ENCODE peak calls at places on chromosomes 7 and 10, in four cellular contexts. A, P, D and W are unnamed samples.
A peak's percentile ranks its signal among the peaks of the same experiment; 100 is the strongest.

GRCh38 chr10:35092851-35093250 is 2.7 kb upstream of the CUL2 start:
- DNase-seq in D (no peak), P (no peak), A (no peak), W (no peak)

GRCh38 chr7:76292206-76292573 is 10.3 kb upstream of the HSPB1 start:
- DNase-seq in A (no peak), P (peak; percentile 40), D (no peak), W (no peak)

GRCh38 chr7:21944616-21945373 is 904 bp downstream of the CDCA7L start:
- DNase-seq in A (no peak), P (no peak), D (no peak), W (peak; percentile 3)

GRCh38 chr7:138699661-138700060 is 1.5 kb downstream of the SVOPL start:
- DNase-seq in A (no peak), D (no peak), P (no peak), W (no peak)

GRCh38 chr7:77269360-77270075 is 69.9 kb upstream of the FGL2 start:
- DNase-seq in P (no peak), A (peak; percentile 23), D (no peak), W (no peak)

GRCh38 chr7:74009719-74010118 is 18.3 kb upstream of the ELN start:
- DNase-seq in D (no peak), A (no peak), P (no peak), W (no peak)

GRCh38 chr10:67884842-67885680 is 605 bp downstream of the SIRT1 start:
- DNase-seq in A (peak; percentile 12), D (peak; percentile 87), P (peak; percentile 48), W (peak; percentile 78)

GRCh38 chr7:148865283-148865682 is 18.8 kb downstream of the EZH2 start:
- DNase-seq in D (no peak), A (no peak), P (no peak), W (no peak)

GRCh38 chr7:516216-516605 is 3.4 kb downstream of the PDGFA start:
- DNase-seq in A (no peak), P (no peak), D (no peak), W (no peak)

GRCh38 chr10:5976689-5977470 is 463 bp downstream of the IL15RA start:
- DNase-seq in P (no peak), D (no peak), A (no peak), W (peak; percentile 63)

GRCh38 chr10:17059197-17059688 is 70.4 kb downstream of the CUBN start:
- DNase-seq in P (no peak), D (no peak), A (no peak), W (no peak)

GRCh38 chr10:93006435-93007039 is 54.1 kb upstream of the CYP26C1 start:
- DNase-seq in P (peak; percentile 43), A (no peak), D (peak; percentile 30), W (peak; percentile 7)

GRCh38 chr10:125779403-125780327 is 4.0 kb upstream of the MMP21 start:
- DNase-seq in D (no peak), A (no peak), P (no peak), W (no peak)

GRCh38 chr7:137626469-137627067 is 220.2 kb downstream of the DGKI start:
- DNase-seq in D (peak; percentile 41), A (peak; percentile 12), P (peak; percentile 36), W (peak; percentile 81)

GRCh38 chr10:49274886-49275285 is 24.1 kb upstream of the C10orf71 start:
- DNase-seq in A (no peak), D (no peak), P (no peak), W (no peak)

GRCh38 chr10:113552014-113552413 is 839 bp upstream of the HABP2 start:
- DNase-seq in A (no peak), D (no peak), P (no peak), W (no peak)

GRCh38 chr7:90594791-90595317 is 1.3 kb upstream of the CDK14 start:
- DNase-seq in P (no peak), D (peak; percentile 32), A (no peak), W (no peak)

GRCh38 chr7:107754642-107755041 is 10.7 kb downstream of the CBLL1 start:
- DNase-seq in D (no peak), P (no peak), A (no peak), W (no peak)

GRCh38 chr10:115969591-115969990 is 303.4 kb downstream of the GFRA1 start:
- DNase-seq in D (no peak), P (no peak), A (no peak), W (no peak)

GRCh38 chr7:107526672-107527071 is 37.0 kb downstream of the COG5 start:
- DNase-seq in D (no peak), A (no peak), P (no peak), W (no peak)

GRCh38 chr7:39355664-39356063 is 210.5 kb upstream of the YAE1 start:
- DNase-seq in A (no peak), P (no peak), D (no peak), W (no peak)

GRCh38 chr7:70614237-70614984 is 517.5 kb upstream of the GALNT17 start:
- DNase-seq in D (peak; percentile 91), P (no peak), A (no peak), W (no peak)

GRCh38 chr7:101507791-101508252 is 121.3 kb downstream of the MYL10 start:
- DNase-seq in D (peak; percentile 86), A (no peak), P (peak; percentile 78), W (peak; percentile 67)

DNA sequence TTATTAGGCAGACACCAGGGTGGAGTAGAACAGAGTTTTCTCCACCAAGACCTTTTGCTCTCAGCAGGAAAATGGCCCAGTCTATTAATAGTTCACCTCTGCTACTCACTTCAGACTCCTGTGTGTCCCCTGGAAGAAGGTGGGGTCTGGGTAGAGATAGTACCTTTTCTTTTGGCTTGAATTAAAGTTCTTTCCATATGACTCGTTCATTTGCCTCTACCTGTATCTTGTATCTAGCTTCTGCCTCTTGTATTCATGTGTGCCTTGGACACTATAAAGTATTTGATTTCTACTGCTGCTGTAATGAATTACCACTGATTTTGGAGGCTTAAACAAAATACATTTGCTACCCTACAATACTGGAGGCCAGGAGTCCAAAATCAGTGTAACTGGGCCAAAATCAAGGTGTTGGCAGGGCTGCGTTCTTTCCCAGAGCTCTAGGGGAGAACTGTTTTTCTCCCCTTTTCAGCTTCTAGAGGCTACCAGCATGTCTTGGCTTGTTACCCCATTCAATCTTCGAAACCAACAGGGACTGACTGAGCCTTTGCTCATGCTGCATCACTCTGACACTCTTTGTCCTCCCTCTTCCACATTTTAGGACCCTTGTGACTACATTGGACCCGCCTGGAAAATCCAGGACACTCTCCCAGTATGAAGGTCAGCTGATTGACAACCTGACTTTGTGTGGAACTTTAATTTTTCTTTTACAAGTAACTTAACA is 155.6 kb upstream of the PRSS58 start:
- DNase-seq in D (no peak), P (no peak), A (no peak), W (no peak)
- TF ChIP-seq NFIC in D (no peak), P (no peak), A (no peak), W (no peak)

GRCh38 chr7:72336382-72336886 is 75.7 kb downstream of the CALN1 start:
- DNase-seq in P (no peak), A (no peak), D (peak; percentile 30), W (no peak)
- TF ChIP-seq NFIC in P (no peak), A (no peak), D (no peak), W (no peak)

DNA sequence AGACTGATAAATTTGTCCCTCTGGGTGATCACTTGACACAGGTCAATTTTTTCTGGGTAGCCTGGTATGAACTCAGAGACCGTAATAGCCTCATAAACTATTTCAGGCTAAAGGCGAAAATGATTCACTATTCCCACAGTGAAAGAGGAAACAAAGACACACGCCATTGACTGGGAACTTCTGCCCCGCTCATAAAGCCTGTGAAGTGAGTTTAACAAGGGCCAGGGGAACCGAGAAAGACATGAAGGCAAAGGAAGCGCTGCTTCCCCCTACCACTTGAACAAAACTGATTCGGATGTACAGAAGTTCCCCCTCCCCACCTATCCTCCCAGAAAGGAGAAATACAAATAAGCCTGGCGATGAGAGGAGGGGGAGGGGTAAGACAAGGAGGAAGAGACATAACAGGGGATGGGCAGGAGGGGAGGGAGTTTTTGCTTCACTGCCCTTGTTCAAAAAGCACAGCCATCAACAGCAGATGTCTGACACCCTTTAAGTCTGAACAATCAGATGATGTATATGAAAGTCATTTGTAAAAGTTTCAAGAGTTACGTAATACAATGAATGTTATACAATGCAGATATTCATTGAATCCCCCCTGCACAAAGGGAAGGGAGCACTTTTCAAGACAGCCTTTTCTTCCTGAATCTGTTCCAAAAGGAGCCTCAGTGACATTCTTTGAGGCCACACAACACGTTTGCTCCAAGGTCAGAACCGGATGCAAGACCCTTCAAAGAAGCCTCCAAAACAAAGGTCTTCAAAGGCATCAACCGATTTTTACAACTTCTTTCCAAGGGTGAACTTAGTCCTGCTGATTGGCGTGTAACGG is 734 bp downstream of the ABCB4 start:
- DNase-seq in A (peak; percentile 96), D (peak; percentile 35), P (no peak), W (no peak)
- TF ChIP-seq NFIC in A (peak; percentile 99), D (no peak), P (no peak), W (no peak)

DNA sequence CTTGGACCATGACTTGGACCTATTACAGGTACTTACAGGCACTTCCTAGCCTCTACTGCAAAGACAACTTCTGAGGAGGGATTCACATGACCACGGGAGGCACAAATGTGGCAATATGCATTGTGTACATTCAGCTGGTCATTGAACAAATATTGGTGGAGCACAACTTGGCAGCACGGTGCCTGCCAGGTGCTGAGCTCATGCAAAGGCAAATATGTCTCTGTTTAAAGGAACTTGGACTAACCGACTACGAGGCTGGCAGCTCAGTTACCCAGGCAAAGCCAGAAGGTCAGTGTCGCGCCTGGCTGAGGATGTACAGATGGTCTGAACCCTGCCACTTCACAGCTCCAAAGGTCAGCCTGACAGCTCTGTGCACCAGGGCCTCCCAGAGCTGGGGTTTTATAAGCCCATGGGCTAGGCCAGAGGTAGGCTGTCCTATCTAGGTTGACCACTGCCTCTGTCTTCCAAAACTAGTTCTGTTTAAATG is 6.1 kb downstream of the DENND11 start:
- DNase-seq in P (peak; percentile 77), A (no peak), D (no peak), W (no peak)
- TF ChIP-seq NFIC in P (no peak), A (no peak), D (no peak), W (no peak)

DNA sequence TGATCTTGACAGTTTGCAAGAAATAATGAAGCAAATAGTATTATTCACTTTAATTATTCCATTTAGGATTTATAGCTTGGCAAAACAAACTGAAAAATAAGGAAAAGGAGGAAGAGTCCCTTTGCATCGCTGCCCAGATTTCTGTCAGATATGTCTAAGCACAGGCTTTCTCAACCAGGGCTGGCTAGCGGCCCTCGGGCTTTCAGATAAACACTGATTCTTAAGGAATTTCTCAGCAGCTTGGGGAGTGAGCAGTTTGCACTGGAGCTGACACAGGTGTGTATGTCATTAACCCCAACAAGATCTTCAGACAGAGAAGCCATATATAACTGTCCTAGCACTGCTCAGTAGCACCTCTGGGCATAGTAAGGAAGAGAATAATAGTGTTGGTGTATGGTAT is 47.9 kb upstream of the SEMA3D start:
- DNase-seq in D (no peak), A (no peak), P (no peak), W (no peak)
- TF ChIP-seq NFIC in D (no peak), A (no peak), P (no peak), W (no peak)

DNA sequence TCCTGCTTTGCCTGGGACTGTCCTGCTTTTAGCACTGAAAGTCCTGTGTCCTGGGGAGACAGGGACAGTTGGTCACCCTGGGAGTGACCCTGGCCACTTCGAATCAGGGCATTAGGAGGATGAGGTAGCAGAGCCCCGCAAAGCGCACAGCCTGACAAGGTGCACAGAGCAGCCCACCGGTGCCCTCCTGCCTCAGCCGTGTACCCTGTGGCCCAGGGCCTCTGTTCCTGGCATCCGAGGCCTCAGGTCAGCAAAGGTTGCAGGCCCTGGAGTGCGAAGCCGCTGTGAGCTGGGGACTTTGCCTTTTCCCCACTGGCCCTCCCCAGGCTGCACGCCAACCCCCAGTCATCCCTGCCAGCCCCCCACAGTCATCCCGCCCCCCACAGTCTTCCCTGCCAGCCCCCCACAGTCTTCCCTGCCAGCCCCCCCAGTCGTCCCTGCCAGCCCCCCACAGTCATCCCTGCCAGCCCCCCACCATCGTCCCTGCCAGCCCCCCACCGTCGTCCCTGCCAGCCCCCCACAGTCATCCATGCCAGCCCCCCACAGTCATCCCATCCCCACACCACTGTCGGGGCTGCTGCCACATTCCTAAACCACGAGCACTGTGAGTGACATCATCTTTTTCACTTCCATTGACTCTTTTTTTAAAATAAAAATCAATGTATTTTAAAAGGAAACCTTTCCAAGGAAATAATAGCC is 91.8 kb downstream of the RGS10 start:
- DNase-seq in P (no peak), D (no peak), A (no peak), W (no peak)
- TF ChIP-seq NFIC in P (no peak), D (no peak), A (no peak), W (no peak)